ENCODE peak calls at places on chromosomes 2 and 18, in five cellular contexts. One of them, this sample, is unnamed.

GRCh38 chr2:241069821-241070281 is 32.2 kb downstream of the MTERF4 start:
- DNase-seq in skeletal muscle cell: no peak
- DNase-seq in right cardiac atrium: peak
- DNase-seq in NB4: no peak
- DNase-seq in sigmoid colon: peak
- DNase-seq in this sample: peak

GRCh38 chr2:58710795-58711279 is 469.7 kb upstream of the FANCL start:
- DNase-seq in skeletal muscle cell: no peak
- DNase-seq in right cardiac atrium: no peak
- DNase-seq in NB4: peak
- DNase-seq in sigmoid colon: peak
- DNase-seq in this sample: no peak

GRCh38 chr2:210861038-210861665 is 304.8 kb downstream of the CPS1 start:
- DNase-seq in skeletal muscle cell: no peak
- DNase-seq in right cardiac atrium: no peak
- DNase-seq in NB4: no peak
- DNase-seq in sigmoid colon: no peak
- DNase-seq in this sample: no peak

GRCh38 chr18:61953161-61953560 is 60.4 kb upstream of the RNF152 start:
- DNase-seq in skeletal muscle cell: no peak
- DNase-seq in right cardiac atrium: no peak
- DNase-seq in NB4: no peak
- DNase-seq in sigmoid colon: no peak
- DNase-seq in this sample: no peak

GRCh38 chr2:58427572-58428285 is 186.6 kb upstream of the FANCL start:
- DNase-seq in skeletal muscle cell: no peak
- DNase-seq in right cardiac atrium: no peak
- DNase-seq in NB4: no peak
- DNase-seq in sigmoid colon: no peak
- DNase-seq in this sample: no peak

GRCh38 chr2:241762321-241762932 is 14.2 kb upstream of the GAL3ST2 start:
- DNase-seq in skeletal muscle cell: no peak
- DNase-seq in right cardiac atrium: peak
- DNase-seq in NB4: no peak
- DNase-seq in sigmoid colon: peak
- DNase-seq in this sample: peak

GRCh38 chr2:73202156-73203054 is at the start of gene NOTO:
- DNase-seq in skeletal muscle cell: no peak
- DNase-seq in right cardiac atrium: peak
- DNase-seq in NB4: no peak
- DNase-seq in sigmoid colon: no peak
- DNase-seq in this sample: no peak

GRCh38 chr2:159060518-159060917 is 92.1 kb downstream of the TANC1 start:
- DNase-seq in skeletal muscle cell: no peak
- DNase-seq in right cardiac atrium: no peak
- DNase-seq in NB4: no peak
- DNase-seq in sigmoid colon: no peak
- DNase-seq in this sample: no peak

GRCh38 chr2:219645631-219646527 is 18.4 kb downstream of the SLC4A3 start:
- DNase-seq in skeletal muscle cell: peak
- DNase-seq in right cardiac atrium: no peak
- DNase-seq in NB4: no peak
- DNase-seq in sigmoid colon: no peak
- DNase-seq in this sample: no peak

GRCh38 chr2:99810241-99810640 is 320.4 kb upstream of the REV1 start:
- DNase-seq in skeletal muscle cell: no peak
- DNase-seq in right cardiac atrium: no peak
- DNase-seq in NB4: no peak
- DNase-seq in sigmoid colon: no peak
- DNase-seq in this sample: no peak

GRCh38 chr2:866887-867286 is 83.8 kb upstream of the SNTG2 start:
- DNase-seq in skeletal muscle cell: no peak
- DNase-seq in right cardiac atrium: no peak
- DNase-seq in NB4: peak
- DNase-seq in sigmoid colon: no peak
- DNase-seq in this sample: no peak

GRCh38 chr18:3914116-3914515 is 464.1 kb downstream of the TGIF1 start:
- DNase-seq in skeletal muscle cell: no peak
- DNase-seq in right cardiac atrium: no peak
- DNase-seq in NB4: no peak
- DNase-seq in sigmoid colon: no peak
- DNase-seq in this sample: no peak

GRCh38 chr2:172253190-172254052 is 150.7 kb upstream of the DLX2 start:
- DNase-seq in skeletal muscle cell: peak
- DNase-seq in right cardiac atrium: peak
- DNase-seq in NB4: peak
- DNase-seq in sigmoid colon: no peak
- DNase-seq in this sample: no peak

GRCh38 chr2:42830922-42831574 is 38.7 kb upstream of the HAAO start:
- DNase-seq in skeletal muscle cell: no peak
- DNase-seq in right cardiac atrium: no peak
- DNase-seq in NB4: no peak
- DNase-seq in sigmoid colon: no peak
- DNase-seq in this sample: no peak

GRCh38 chr18:11868230-11868629 is 17.0 kb downstream of the CHMP1B start:
- DNase-seq in skeletal muscle cell: no peak
- DNase-seq in right cardiac atrium: no peak
- DNase-seq in NB4: no peak
- DNase-seq in sigmoid colon: no peak
- DNase-seq in this sample: no peak

GRCh38 chr2:178836807-178837206 is 29.6 kb upstream of the TTN start:
- DNase-seq in skeletal muscle cell: no peak
- DNase-seq in right cardiac atrium: no peak
- DNase-seq in NB4: no peak
- DNase-seq in sigmoid colon: no peak
- DNase-seq in this sample: no peak

GRCh38 chr2:30367232-30368070 is 79.6 kb upstream of the LCLAT1 start:
- DNase-seq in skeletal muscle cell: no peak
- DNase-seq in right cardiac atrium: no peak
- DNase-seq in NB4: no peak
- DNase-seq in sigmoid colon: no peak
- DNase-seq in this sample: no peak

GRCh38 chr2:127561371-127561770 is 25.9 kb downstream of the MYO7B start:
- DNase-seq in skeletal muscle cell: no peak
- DNase-seq in right cardiac atrium: no peak
- DNase-seq in NB4: no peak
- DNase-seq in sigmoid colon: no peak
- DNase-seq in this sample: peak

GRCh38 chr2:224579411-224579810 is 5.8 kb downstream of the CUL3 start:
- DNase-seq in skeletal muscle cell: no peak
- DNase-seq in right cardiac atrium: no peak
- DNase-seq in NB4: peak
- DNase-seq in sigmoid colon: no peak
- DNase-seq in this sample: no peak

GRCh38 chr2:98457045-98457696 is 12.5 kb downstream of the INPP4A start:
- DNase-seq in skeletal muscle cell: peak
- DNase-seq in right cardiac atrium: no peak
- DNase-seq in NB4: no peak
- DNase-seq in sigmoid colon: no peak
- DNase-seq in this sample: no peak

GRCh38 chr18:9535430-9535972 is 60.2 kb downstream of the RALBP1 start:
- DNase-seq in skeletal muscle cell: peak
- DNase-seq in right cardiac atrium: peak
- DNase-seq in NB4: no peak
- DNase-seq in sigmoid colon: no peak
- DNase-seq in this sample: no peak

GRCh38 chr2:68336192-68336591 is 16.4 kb upstream of the CNRIP1 start:
- DNase-seq in skeletal muscle cell: peak
- DNase-seq in right cardiac atrium: no peak
- DNase-seq in NB4: no peak
- DNase-seq in sigmoid colon: no peak
- DNase-seq in this sample: no peak

GRCh38 chr2:217797661-217798069 is 205.1 kb downstream of the TNS1 start:
- DNase-seq in skeletal muscle cell: no peak
- DNase-seq in right cardiac atrium: peak
- DNase-seq in NB4: no peak
- DNase-seq in sigmoid colon: peak
- DNase-seq in this sample: peak

GRCh38 chr2:107597507-107597906 is 229.2 kb upstream of the RGPD4 start:
- DNase-seq in skeletal muscle cell: no peak
- DNase-seq in right cardiac atrium: no peak
- DNase-seq in NB4: no peak
- DNase-seq in sigmoid colon: no peak
- DNase-seq in this sample: no peak

GRCh38 chr18:1840878-1841277 is 730.4 kb downstream of the METTL4 start:
- DNase-seq in skeletal muscle cell: no peak
- DNase-seq in right cardiac atrium: no peak
- DNase-seq in NB4: no peak
- DNase-seq in sigmoid colon: no peak
- DNase-seq in this sample: no peak

GRCh38 chr2:129164220-129164619 is 815.2 kb upstream of the RAB6C start:
- DNase-seq in skeletal muscle cell: no peak
- DNase-seq in right cardiac atrium: peak
- DNase-seq in NB4: no peak
- DNase-seq in sigmoid colon: no peak
- DNase-seq in this sample: no peak

GRCh38 chr2:74461187-74462053 is 3.2 kb downstream of the WBP1 start:
- DNase-seq in skeletal muscle cell: no peak
- DNase-seq in right cardiac atrium: peak
- DNase-seq in NB4: peak
- DNase-seq in sigmoid colon: no peak
- DNase-seq in this sample: peak

GRCh38 chr2:74457549-74458131 is 598 bp upstream of the WBP1 start:
- DNase-seq in skeletal muscle cell: no peak
- DNase-seq in right cardiac atrium: peak
- DNase-seq in NB4: peak
- DNase-seq in sigmoid colon: peak
- DNase-seq in this sample: peak

GRCh38 chr2:74458132-74458956 is at the start of gene WBP1:
- DNase-seq in skeletal muscle cell: peak
- DNase-seq in right cardiac atrium: peak
- DNase-seq in NB4: peak
- DNase-seq in sigmoid colon: peak
- DNase-seq in this sample: peak

GRCh38 chr2:74458957-74459290 is 686 bp downstream of the WBP1 start:
- DNase-seq in skeletal muscle cell: no peak
- DNase-seq in right cardiac atrium: no peak
- DNase-seq in NB4: no peak
- DNase-seq in sigmoid colon: no peak
- DNase-seq in this sample: peak

DNA sequence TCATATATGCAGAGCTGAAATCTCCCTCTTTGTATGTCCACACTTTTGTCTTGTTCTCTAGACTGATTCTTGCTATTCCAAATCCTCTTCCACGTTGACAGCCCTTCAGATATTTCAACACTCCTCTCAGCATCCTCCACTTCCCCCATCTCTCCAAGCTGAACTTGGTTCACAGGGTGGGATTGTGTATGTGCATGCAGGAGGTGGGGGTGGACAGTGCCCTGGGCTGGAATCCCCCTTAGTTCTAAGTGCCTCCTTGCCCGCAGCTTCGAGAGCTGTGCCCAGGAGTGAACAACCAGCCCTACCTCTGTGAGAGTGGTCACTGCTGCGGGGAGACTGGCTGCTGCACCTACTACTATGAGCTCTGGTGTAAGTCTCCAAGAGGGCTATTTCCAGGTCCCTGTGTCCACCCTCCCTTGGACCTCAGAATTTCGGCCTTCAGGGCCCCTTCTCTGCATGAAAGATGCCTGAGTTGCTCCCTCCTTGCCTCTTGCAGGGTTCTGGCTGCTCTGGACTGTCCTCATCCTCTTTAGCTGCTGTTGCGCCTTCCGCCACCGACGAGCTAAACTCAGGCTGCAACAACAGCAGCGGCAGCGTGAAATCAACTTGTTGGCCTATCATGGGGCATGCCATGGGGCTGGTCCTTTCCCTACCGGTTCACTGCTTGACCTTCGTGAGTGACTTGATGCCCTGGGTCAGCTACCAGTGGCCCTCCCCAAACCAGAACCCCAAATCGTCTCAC is 1.3 kb downstream of the WBP1 start:
- DNase-seq in skeletal muscle cell: no peak
- DNase-seq in right cardiac atrium: no peak
- DNase-seq in NB4: no peak
- DNase-seq in sigmoid colon: no peak
- DNase-seq in this sample: peak
- H3K4me3 ChIP-seq in skeletal muscle cell: peak
- H3K4me3 ChIP-seq in right cardiac atrium: peak
- H3K4me3 ChIP-seq in NB4: peak
- H3K4me3 ChIP-seq in sigmoid colon: no peak
- H3K4me3 ChIP-seq in this sample: no peak

GRCh38 chr18:46098616-46098933 is 479 bp upstream of the ATP5F1A start:
- DNase-seq in skeletal muscle cell: no peak
- DNase-seq in right cardiac atrium: no peak
- DNase-seq in NB4: no peak
- DNase-seq in sigmoid colon: no peak
- DNase-seq in this sample: no peak

GRCh38 chr18:46095532-46095931 is 2.6 kb downstream of the ATP5F1A start:
- DNase-seq in skeletal muscle cell: no peak
- DNase-seq in right cardiac atrium: no peak
- DNase-seq in NB4: no peak
- DNase-seq in sigmoid colon: no peak
- DNase-seq in this sample: no peak

GRCh38 chr18:46096651-46097300 is 1.3 kb downstream of the ATP5F1A start:
- DNase-seq in skeletal muscle cell: no peak
- DNase-seq in right cardiac atrium: no peak
- DNase-seq in NB4: peak
- DNase-seq in sigmoid colon: no peak
- DNase-seq in this sample: no peak

GRCh38 chr18:46097853-46098615 is at the start of gene ATP5F1A:
- DNase-seq in skeletal muscle cell: peak
- DNase-seq in right cardiac atrium: peak
- DNase-seq in NB4: peak
- DNase-seq in sigmoid colon: peak
- DNase-seq in this sample: peak

DNA sequence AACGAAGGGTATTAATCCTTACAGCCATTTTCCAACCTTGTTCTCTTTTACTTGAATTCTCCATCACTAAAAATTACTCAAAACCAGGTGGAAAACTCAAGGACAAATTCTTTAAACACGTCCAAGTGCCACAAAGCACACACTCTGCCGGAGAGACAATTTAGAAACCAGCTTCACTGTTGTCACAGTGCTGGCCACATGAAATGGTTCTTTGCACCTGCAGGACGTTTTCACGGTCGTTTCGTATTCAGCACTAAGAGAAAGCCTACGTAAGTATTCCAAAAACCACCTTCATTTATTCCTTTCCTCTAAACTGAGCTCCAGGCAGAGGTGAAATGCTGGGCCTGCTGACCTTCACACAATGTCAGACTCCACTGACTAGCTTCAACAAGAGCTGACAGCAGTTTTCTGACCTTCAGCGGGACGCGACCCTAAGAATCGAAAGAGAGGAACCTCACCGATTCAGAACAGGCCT is 681 bp downstream of the ATP5F1A start:
- DNase-seq in skeletal muscle cell: no peak
- DNase-seq in right cardiac atrium: no peak
- DNase-seq in NB4: peak
- DNase-seq in sigmoid colon: no peak
- DNase-seq in this sample: no peak
- H3K4me3 ChIP-seq in skeletal muscle cell: peak
- H3K4me3 ChIP-seq in right cardiac atrium: peak
- H3K4me3 ChIP-seq in NB4: peak
- H3K4me3 ChIP-seq in sigmoid colon: peak
- H3K4me3 ChIP-seq in this sample: peak

GRCh38 chr2:186349508-186349907 is 136.6 kb upstream of the ZC3H15 start:
- DNase-seq in skeletal muscle cell: peak
- DNase-seq in right cardiac atrium: no peak
- DNase-seq in NB4: peak
- DNase-seq in sigmoid colon: no peak
- DNase-seq in this sample: no peak
- H3K4me3 ChIP-seq in skeletal muscle cell: no peak
- H3K4me3 ChIP-seq in right cardiac atrium: no peak
- H3K4me3 ChIP-seq in NB4: no peak
- H3K4me3 ChIP-seq in sigmoid colon: no peak
- H3K4me3 ChIP-seq in this sample: no peak

GRCh38 chr2:55156326-55156725 is 75.8 kb downstream of the CLHC1 start:
- DNase-seq in skeletal muscle cell: no peak
- DNase-seq in right cardiac atrium: no peak
- DNase-seq in NB4: no peak
- DNase-seq in sigmoid colon: no peak
- DNase-seq in this sample: no peak
- H3K4me3 ChIP-seq in skeletal muscle cell: no peak
- H3K4me3 ChIP-seq in right cardiac atrium: no peak
- H3K4me3 ChIP-seq in NB4: no peak
- H3K4me3 ChIP-seq in sigmoid colon: no peak
- H3K4me3 ChIP-seq in this sample: no peak

This sample was measured in spleen.